ENCODE peak calls at places on chromosomes 7 and 10, in eight cellular contexts. K, B, G, W, M, I, A and D are unnamed samples.

GRCh38 chr10:11397980-11398580 is 213.4 kb downstream of the USP6NL start:
- DNase-seq in K (peak), B (no peak), G (no peak), W (no peak), M (peak), I (no peak), A (peak), D (peak)

GRCh38 chr7:44378744-44379143 is 53.4 kb upstream of the CAMK2B start:
- DNase-seq in K (peak), B (no peak), G (no peak), W (peak), M (peak), I (peak), A (peak), D (peak)

GRCh38 chr7:107579546-107579880 is 533 bp upstream of the BCAP29 start:
- DNase-seq in K (no peak), B (no peak), G (no peak), W (peak), M (no peak), I (no peak), A (no peak), D (no peak)

GRCh38 chr10:50740351-50740688 is 584 bp downstream of the ASAH2B start:
- DNase-seq in K (peak), B (no peak), G (peak), W (peak), M (peak), I (no peak), A (peak), D (peak)

GRCh38 chr7:17234398-17235021 is 63.9 kb upstream of the AHR start:
- DNase-seq in K (peak), B (no peak), G (peak), W (peak), M (peak), I (no peak), A (peak), D (peak)

GRCh38 chr7:22202141-22202540 is 154.8 kb downstream of the RAPGEF5 start:
- DNase-seq in K (no peak), B (no peak), G (peak), W (no peak), M (no peak), I (no peak), A (no peak), D (no peak)

GRCh38 chr10:121608669-121609190 is 10.5 kb upstream of the FGFR2 start:
- DNase-seq in K (peak), B (peak), G (peak), W (peak), M (no peak), I (peak), A (no peak), D (peak)

GRCh38 chr10:58781873-58782488 is 269.3 kb downstream of the BICC1 start:
- DNase-seq in K (peak), B (peak), G (no peak), W (peak), M (peak), I (no peak), A (peak), D (peak)

GRCh38 chr7:155864271-155864985 is 52.2 kb upstream of the SHH start:
- DNase-seq in K (no peak), B (no peak), G (no peak), W (no peak), M (no peak), I (no peak), A (no peak), D (no peak)

GRCh38 chr10:48357631-48358030 is 51.2 kb downstream of the MAPK8 start:
- DNase-seq in K (no peak), B (no peak), G (no peak), W (no peak), M (no peak), I (no peak), A (no peak), D (no peak)

DNA sequence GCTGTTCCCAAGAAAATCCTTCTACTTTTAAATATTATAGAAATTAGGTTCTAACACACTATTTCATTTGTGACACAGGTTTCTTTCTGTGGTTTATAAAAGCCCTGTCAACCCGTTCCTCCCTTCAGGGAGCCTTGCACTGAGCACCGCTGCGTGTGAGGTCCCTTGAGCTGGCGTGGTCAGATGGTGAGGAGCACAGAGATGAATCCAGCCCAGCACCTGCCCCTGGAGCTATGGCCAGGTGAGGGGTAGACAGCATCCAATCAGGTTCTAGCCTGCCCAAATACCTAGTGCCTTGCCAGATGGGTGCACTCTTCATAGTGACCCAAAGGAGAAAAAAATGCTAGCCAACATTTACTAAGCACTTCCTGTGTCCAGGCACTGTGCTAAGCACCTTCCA is 15.7 kb downstream of the ZCCHC24 start:
- DNase-seq in K (no peak), B (no peak), G (no peak), W (no peak), M (no peak), I (no peak), A (no peak), D (no peak)
- TF ChIP-seq CTCF in K (no peak), B (no peak), G (no peak), W (no peak), M (no peak), I (no peak), A (no peak), D (no peak)

GRCh38 chr7:118169146-118169545 is 14.8 kb upstream of the LSM8 start:
- DNase-seq in K (no peak), B (no peak), G (no peak), W (no peak), M (peak), I (no peak), A (peak), D (no peak)
- TF ChIP-seq CTCF in K (no peak), B (no peak), G (no peak), W (no peak), M (peak), I (no peak), A (no peak), D (peak)

DNA sequence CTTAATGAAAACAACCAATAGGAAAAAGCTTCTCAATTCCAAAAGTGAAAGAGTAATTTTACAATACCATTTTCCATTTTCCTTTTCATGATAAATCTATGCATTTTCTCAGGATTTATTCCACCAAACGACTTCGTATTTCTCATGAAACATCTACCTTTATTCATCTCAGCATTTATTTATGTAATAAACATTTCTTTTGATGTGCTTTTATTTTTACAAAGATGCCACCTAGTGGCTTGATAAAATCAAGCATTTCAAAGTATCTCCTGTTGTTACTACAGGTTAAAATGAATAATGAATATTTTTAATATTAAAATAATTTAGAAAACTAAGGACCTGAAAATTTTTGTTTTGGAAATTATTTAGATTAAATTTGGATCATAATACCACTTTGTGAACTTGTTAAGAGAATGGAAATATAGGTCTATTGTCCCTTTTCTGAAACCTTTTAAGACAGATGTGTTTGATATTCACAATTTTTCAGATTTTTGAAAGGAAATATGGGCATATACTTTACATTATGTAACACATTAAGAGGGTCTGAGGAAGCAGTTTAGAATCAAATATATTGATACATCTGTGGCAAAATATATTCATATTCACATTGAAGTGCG is 2.7 kb upstream of the IQUB start:
- DNase-seq in K (peak), B (no peak), G (no peak), W (peak), M (peak), I (no peak), A (peak), D (peak)
- TF ChIP-seq CTCF in K (peak), B (peak), G (peak), W (peak), M (peak), I (no peak), A (peak), D (peak)

GRCh38 chr7:129832282-129832681 is 120.5 kb downstream of the UBE2H start:
- DNase-seq in K (no peak), B (no peak), G (no peak), W (no peak), M (no peak), I (no peak), A (no peak), D (no peak)
- TF ChIP-seq CTCF in K (no peak), B (no peak), G (no peak), W (no peak), M (no peak), I (no peak), A (no peak), D (no peak)

GRCh38 chr7:154688952-154689351 is 314.0 kb downstream of the PAXIP1 start:
- DNase-seq in K (no peak), B (no peak), G (no peak), W (no peak), M (no peak), I (no peak), A (no peak), D (no peak)

GRCh38 chr7:154690411-154690810 is 312.5 kb downstream of the PAXIP1 start:
- DNase-seq in K (no peak), B (no peak), G (no peak), W (no peak), M (no peak), I (no peak), A (no peak), D (no peak)

GRCh38 chr7:154696556-154696955 is 306.4 kb downstream of the PAXIP1 start:
- DNase-seq in K (no peak), B (no peak), G (no peak), W (no peak), M (no peak), I (no peak), A (no peak), D (no peak)

GRCh38 chr7:154695836-154696235 is 307.1 kb downstream of the PAXIP1 start:
- DNase-seq in K (no peak), B (no peak), G (no peak), W (no peak), M (no peak), I (no peak), A (no peak), D (no peak)

DNA sequence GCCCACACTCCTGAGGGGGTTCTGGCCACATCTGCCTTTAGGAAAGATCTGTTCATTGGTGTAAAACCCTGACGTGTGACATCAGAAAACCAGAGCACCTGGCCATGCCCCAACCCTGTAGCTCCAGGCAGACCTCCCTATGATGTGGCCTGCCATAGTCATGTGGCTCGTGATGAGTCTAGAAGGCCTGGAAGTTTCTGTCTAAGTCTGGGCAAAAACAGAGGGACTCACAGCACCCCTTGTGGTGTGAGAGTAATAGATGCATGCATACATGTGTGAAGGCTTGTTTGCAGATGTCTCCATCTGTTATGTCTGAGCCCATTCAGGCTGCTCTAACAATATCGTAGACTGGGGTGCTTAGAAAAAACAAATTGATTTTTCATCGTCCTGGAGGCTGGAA is 309.3 kb downstream of the PAXIP1 start:
- DNase-seq in K (no peak), B (no peak), G (no peak), W (no peak), M (no peak), I (no peak), A (no peak), D (no peak)
- TF ChIP-seq CTCF in K (no peak), B (no peak), G (no peak), W (no peak), M (no peak), I (no peak), A (no peak), D (no peak)